ENCODE peak calls at places on chromosomes 1 and 21, in nine cellular contexts. T, U, O, H, C, Y, F, V and L are unnamed samples.

GRCh38 chr1:207288315-207288714 is 33.2 kb upstream of the CD55 start:
- DNase-seq in T (no peak), H (no peak), U (no peak), Y (no peak), O (no peak), C (no peak), F (no peak), V (no peak), L (no peak)

GRCh38 chr21:36744560-36745231 is 45.8 kb downstream of the SIM2 start:
- DNase-seq in V (no peak), H (no peak), T (no peak), U (no peak), C (no peak), Y (no peak), F (no peak), O (peak), L (no peak)

GRCh38 chr1:94843846-94844245 is 23.7 kb downstream of the SLC44A3 start:
- DNase-seq in T (no peak), H (no peak), O (no peak), U (no peak), V (no peak), C (no peak), F (no peak), Y (no peak), L (no peak)

GRCh38 chr1:35544976-35545375 is 12.2 kb downstream of the KIAA0319L start:
- DNase-seq in H (peak), F (peak), Y (peak), O (no peak), U (peak), V (peak), T (peak), C (no peak), L (peak)

GRCh38 chr1:3105167-3105863 is 36.3 kb downstream of the PRDM16 start:
- DNase-seq in U (peak), F (no peak), H (no peak), Y (no peak), V (no peak), C (no peak), T (no peak), O (no peak), L (no peak)

GRCh38 chr1:27416387-27417111 is 24.1 kb downstream of the GPR3 start:
- DNase-seq in F (peak), T (peak), V (peak), Y (no peak), C (no peak), H (no peak), U (peak), O (no peak), L (peak)

GRCh38 chr1:112625696-112626095 is 6.1 kb downstream of the CAPZA1 start:
- DNase-seq in C (no peak), U (peak), O (no peak), F (no peak), H (no peak), V (no peak), T (peak), Y (no peak), L (no peak)

GRCh38 chr1:56439610-56440264 is 139.6 kb downstream of the PLPP3 start:
- DNase-seq in F (no peak), U (no peak), O (no peak), T (no peak), H (no peak), C (no peak), V (no peak), Y (no peak), L (no peak)

GRCh38 chr1:199084293-199084692 is 445.5 kb downstream of the PTPRC start:
- DNase-seq in C (peak), Y (no peak), U (no peak), H (no peak), V (no peak), F (peak), T (no peak), O (no peak), L (no peak)

GRCh38 chr1:45490121-45490622 is 791 bp downstream of the TESK2 start:
- DNase-seq in F (peak), O (no peak), H (peak), Y (no peak), V (peak), U (no peak), T (no peak), C (no peak), L (peak)

GRCh38 chr1:48242126-48242736 is 19.7 kb downstream of the SLC5A9 start:
- DNase-seq in U (no peak), T (no peak), C (no peak), O (peak), H (no peak), V (no peak), Y (no peak), F (no peak), L (no peak)

GRCh38 chr1:54767526-54767925 is 3.2 kb upstream of the PARS2 start:
- DNase-seq in O (no peak), F (no peak), C (no peak), U (no peak), T (no peak), H (no peak), Y (no peak), V (no peak), L (no peak)

GRCh38 chr1:9181176-9181906 is 52.4 kb upstream of the GPR157 start:
- DNase-seq in V (peak), T (peak), Y (peak), O (peak), U (peak), F (peak), H (peak), C (no peak), L (peak)

GRCh38 chr1:192441492-192441891 is 124.7 kb downstream of the RGS21 start:
- DNase-seq in T (no peak), H (no peak), U (no peak), O (no peak), C (no peak), F (no peak), Y (no peak), V (no peak), L (no peak)

GRCh38 chr1:5938068-5938740 is 54.0 kb downstream of the NPHP4 start:
- DNase-seq in O (no peak), Y (no peak), F (peak), V (no peak), C (peak), H (no peak), T (no peak), U (no peak), L (no peak)

GRCh38 chr21:40672602-40673001 is 174.4 kb downstream of the DSCAM start:
- DNase-seq in C (no peak), H (no peak), Y (no peak), V (no peak), T (no peak), F (no peak), O (no peak), U (no peak), L (no peak)

GRCh38 chr21:38688068-38688467 is 117.7 kb upstream of the ETS2 start:
- DNase-seq in Y (no peak), T (no peak), U (no peak), F (no peak), V (no peak), C (no peak), O (no peak), H (no peak), L (no peak)

GRCh38 chr1:23126801-23127200 is 41.9 kb downstream of the LUZP1 start:
- DNase-seq in U (no peak), F (peak), H (peak), O (no peak), C (no peak), T (no peak), Y (no peak), V (peak), L (no peak)

GRCh38 chr1:68470388-68470970 is 20.7 kb upstream of the RPE65 start:
- DNase-seq in O (no peak), U (peak), T (peak), F (peak), Y (no peak), H (no peak), C (no peak), V (peak), L (peak)

GRCh38 chr1:170307426-170307825 is 161.7 kb downstream of the NTMT2 start:
- DNase-seq in H (no peak), C (no peak), T (no peak), F (peak), Y (no peak), V (peak), U (no peak), O (no peak), L (no peak)

GRCh38 chr1:25862785-25863485 is 3.7 kb upstream of the AUNIP start:
- DNase-seq in H (no peak), U (no peak), V (no peak), Y (no peak), O (no peak), C (no peak), F (no peak), T (no peak), L (no peak)

GRCh38 chr1:119276558-119276957 is 92.0 kb upstream of the HAO2 start:
- DNase-seq in H (no peak), T (peak), U (peak), F (no peak), V (peak), O (no peak), C (no peak), Y (no peak), L (peak)

GRCh38 chr21:42429021-42429420 is 25.3 kb downstream of the UBASH3A start:
- DNase-seq in U (no peak), C (no peak), H (no peak), T (no peak), F (no peak), Y (no peak), V (no peak), O (no peak), L (no peak)
- TF ChIP-seq CTCF in U (no peak), C (no peak), H (no peak), T (no peak), F (no peak), Y (no peak), V (no peak), O (no peak), L (no peak)

GRCh38 chr1:24861821-24862727 is 68.0 kb downstream of the RUNX3 start:
- DNase-seq in C (no peak), F (no peak), Y (no peak), T (peak), H (no peak), O (no peak), V (peak), U (peak), L (no peak)
- TF ChIP-seq CTCF in C (no peak), F (peak), Y (no peak), T (no peak), H (no peak), O (no peak), V (peak), U (peak), L (no peak)

GRCh38 chr1:39407889-39408640 is 83.4 kb upstream of the BMP8A start:
- DNase-seq in H (no peak), T (no peak), C (no peak), Y (no peak), U (peak), F (no peak), V (peak), O (no peak), L (no peak)
- TF ChIP-seq CTCF in H (no peak), T (no peak), C (no peak), Y (no peak), U (no peak), F (no peak), V (no peak), O (no peak), L (no peak)

GRCh38 chr1:218556016-218556415 is 210.9 kb downstream of the TGFB2 start:
- DNase-seq in T (peak), F (no peak), Y (no peak), H (no peak), V (no peak), O (no peak), U (no peak), C (no peak), L (no peak)

GRCh38 chr1:218557731-218558130 is 212.6 kb downstream of the TGFB2 start:
- DNase-seq in O (no peak), H (no peak), T (peak), U (peak), Y (no peak), F (no peak), C (no peak), V (peak), L (no peak)

GRCh38 chr1:218548764-218549163 is 203.6 kb downstream of the TGFB2 start:
- DNase-seq in Y (no peak), U (no peak), C (no peak), F (no peak), V (no peak), H (no peak), O (no peak), T (no peak), L (no peak)

GRCh38 chr1:218547901-218548730 is 203.0 kb downstream of the TGFB2 start:
- DNase-seq in H (no peak), F (no peak), C (no peak), T (no peak), U (no peak), Y (no peak), O (no peak), V (no peak), L (no peak)

GRCh38 chr1:218553197-218553596 is 208.1 kb downstream of the TGFB2 start:
- DNase-seq in C (peak), H (no peak), U (no peak), F (no peak), O (no peak), T (no peak), V (peak), Y (no peak), L (no peak)
- TF ChIP-seq CTCF in C (peak), H (no peak), U (no peak), F (peak), O (no peak), T (no peak), V (peak), Y (no peak), L (no peak)

GRCh38 chr1:160739098-160739511 is at the start of gene SLAMF7:
- DNase-seq in V (peak), H (peak), U (no peak), F (no peak), T (peak), Y (peak), O (no peak), C (no peak), L (peak)
- TF ChIP-seq CTCF in V (no peak), H (no peak), U (no peak), F (no peak), T (no peak), Y (no peak), O (no peak), C (no peak), L (no peak)

DNA sequence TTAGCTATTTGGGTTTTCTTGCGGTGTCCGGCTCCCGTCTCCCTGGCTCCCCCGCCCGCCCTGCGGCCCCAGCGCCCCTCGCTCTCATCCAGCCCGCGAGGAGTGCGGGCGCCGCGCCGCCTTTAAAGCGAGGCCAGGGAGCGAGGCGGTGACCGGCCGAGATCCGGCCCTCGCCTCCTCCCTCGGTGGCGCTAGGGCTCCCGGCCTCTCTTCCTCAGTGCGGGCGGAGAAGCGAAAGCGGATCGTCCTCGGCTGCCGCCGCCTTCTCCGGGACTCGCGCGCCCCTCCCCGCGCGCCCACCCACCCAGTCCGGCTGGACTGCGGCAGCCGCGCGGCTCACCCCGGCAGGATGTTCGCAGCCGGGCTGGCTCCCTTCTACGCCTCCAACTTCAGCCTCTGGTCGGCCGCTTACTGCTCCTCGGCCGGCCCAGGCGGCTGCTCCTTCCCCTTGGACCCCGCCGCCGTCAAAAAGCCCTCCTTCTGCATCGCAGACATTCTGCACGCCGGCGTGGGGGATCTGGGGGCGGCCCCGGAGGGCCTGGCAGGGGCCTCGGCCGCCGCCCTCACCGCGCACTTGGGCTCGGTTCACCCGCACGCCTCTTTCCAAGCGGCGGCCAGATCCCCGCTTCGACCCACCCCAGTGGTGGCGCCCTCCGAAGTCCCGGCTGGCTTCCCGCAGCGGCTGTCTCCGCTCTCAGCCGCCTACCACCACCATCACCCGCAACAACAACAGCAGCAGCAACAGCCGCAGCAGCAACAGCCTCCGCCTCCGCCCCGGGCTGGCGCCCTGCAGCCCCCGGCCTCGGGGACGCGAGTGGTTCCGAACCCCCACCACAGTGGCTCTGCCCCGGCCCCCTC is 495 bp downstream of the HLX start:
- DNase-seq in U (peak), H (peak), C (no peak), O (peak), F (peak), V (peak), Y (peak), T (peak), L (peak)
- TF ChIP-seq CTCF in U (peak), H (peak), C (no peak), O (no peak), F (no peak), V (peak), Y (no peak), T (peak), L (no peak)

DNA sequence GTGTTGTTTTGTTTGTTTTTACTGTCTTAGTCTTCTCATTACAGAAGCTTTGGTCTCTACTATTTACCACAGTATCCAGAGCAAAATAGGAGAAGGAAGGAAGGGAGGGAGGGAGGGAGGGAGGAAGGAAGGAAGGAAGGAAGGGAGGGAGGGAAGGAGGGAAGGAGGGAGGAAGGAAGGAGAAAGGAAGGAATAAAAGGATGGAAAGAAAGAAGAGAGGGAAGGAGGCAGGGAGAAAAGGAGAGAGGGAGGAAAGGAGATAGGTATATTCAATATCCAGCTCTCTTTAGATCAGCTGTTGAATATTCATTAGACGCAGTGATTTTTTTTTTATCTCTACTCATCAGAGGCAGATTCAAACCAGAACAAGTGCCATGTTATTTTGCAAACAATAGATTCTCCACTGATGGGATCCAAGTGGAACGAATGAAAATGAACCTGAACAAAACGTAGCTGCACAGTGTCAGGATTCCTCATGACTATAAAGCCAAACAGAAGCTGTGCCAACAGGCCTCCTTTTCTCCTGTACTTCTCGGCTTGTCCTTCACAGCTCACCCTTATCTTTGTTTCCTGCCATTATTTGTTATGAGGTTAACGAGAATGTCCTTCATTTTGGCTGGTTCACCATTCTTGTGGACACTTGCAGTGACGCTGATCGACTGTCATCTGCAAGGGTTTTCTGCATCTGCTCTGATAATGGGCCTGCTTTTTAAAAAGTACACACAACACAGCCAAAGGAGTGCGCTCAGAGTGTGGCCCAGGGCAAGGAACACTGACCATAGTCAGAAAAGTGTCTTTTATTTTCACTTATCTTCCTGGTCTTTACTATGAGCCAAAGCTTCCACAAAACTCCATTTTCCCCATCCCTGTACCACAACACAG is 7.8 kb upstream of the NTPCR start:
- DNase-seq in O (no peak), T (no peak), U (no peak), Y (no peak), F (no peak), V (no peak), C (no peak), H (no peak), L (no peak)
- TF ChIP-seq CTCF in O (no peak), T (no peak), U (no peak), Y (no peak), F (no peak), V (no peak), C (no peak), H (no peak), L (no peak)

GRCh38 chr1:200530551-200531261 is 89.8 kb downstream of the KIF14 start:
- DNase-seq in O (no peak), T (no peak), H (no peak), U (no peak), V (no peak), F (no peak), Y (no peak), C (no peak), L (no peak)

GRCh38 chr1:200540281-200540680 is 80.3 kb downstream of the KIF14 start:
- DNase-seq in Y (no peak), H (no peak), F (no peak), O (no peak), C (no peak), V (no peak), T (no peak), U (no peak), L (no peak)

GRCh38 chr1:200535605-200536004 is 84.9 kb downstream of the KIF14 start:
- DNase-seq in T (peak), F (no peak), V (peak), Y (peak), C (no peak), O (no peak), U (no peak), H (peak), L (peak)
- TF ChIP-seq CTCF in T (peak), F (no peak), V (peak), Y (peak), C (peak), O (no peak), U (no peak), H (peak), L (peak)